ENCODE peak calls at places on chromosome 1, in seven cellular contexts. I is HCT116, G is endothelial cell of umbilical vein, J is SK-N-SH, B is H1, N is A549, P is K562. M is an unnamed sample.
A peak's percentile ranks its signal among the peaks of the same experiment; 100 is the strongest.

GRCh38 chr1:25549273-25550154 is 6.1 kb downstream of the LDLRAP1 start:
- DNase-seq in N (no peak), I (peak; percentile 75), G (peak; percentile 41), B (no peak), J (no peak), P (peak; percentile 95), M (peak; percentile 98)

GRCh38 chr1:198838022-198838342 is 199.1 kb downstream of the PTPRC start:
- DNase-seq in J (no peak), I (no peak), N (no peak), P (no peak), G (no peak), B (no peak), M (no peak)

GRCh38 chr1:151581946-151582345 is 29.9 kb upstream of the SNX27 start:
- DNase-seq in J (no peak), P (no peak), G (no peak), I (no peak), B (no peak), N (no peak), M (no peak)

GRCh38 chr1:193435771-193436170 is 249.4 kb upstream of the B3GALT2 start:
- DNase-seq in B (no peak), J (no peak), P (no peak), G (peak; percentile 19), I (no peak), N (no peak), M (no peak)

GRCh38 chr1:109877320-109877771 is 33.3 kb upstream of the CSF1 start:
- DNase-seq in G (peak; percentile 56), N (peak; percentile 86), I (no peak), P (peak; percentile 47), J (no peak), B (peak; percentile 49), M (no peak)

GRCh38 chr1:27589841-27590426 is 14.0 kb downstream of the AHDC1 start:
- DNase-seq in I (no peak), G (peak; percentile 47), J (peak; percentile 87), B (no peak), N (peak; percentile 49), P (no peak), M (no peak)

GRCh38 chr1:198199105-198199504 is 42.3 kb downstream of the NEK7 start:
- DNase-seq in J (no peak), G (no peak), N (no peak), I (no peak), P (no peak), B (no peak), M (peak; percentile 7)

GRCh38 chr1:116326486-116326885 is 46.6 kb upstream of the ATP1A1 start:
- DNase-seq in I (no peak), P (no peak), B (no peak), N (no peak), J (no peak), G (no peak), M (no peak)

GRCh38 chr1:152953761-152954160 is 6.8 kb downstream of the SPRR5 start:
- DNase-seq in G (no peak), B (no peak), I (no peak), N (no peak), J (no peak), P (no peak), M (no peak)

GRCh38 chr1:201751872-201752271 is 77.1 kb upstream of the IPO9 start:
- DNase-seq in N (no peak), I (no peak), J (no peak), B (no peak), P (no peak), G (peak; percentile 26), M (no peak)

GRCh38 chr1:58882322-58882951 is 98.6 kb upstream of the JUN start:
- DNase-seq in J (no peak), N (no peak), B (no peak), I (no peak), P (no peak), G (no peak), M (no peak)

GRCh38 chr1:176691251-176692228 is 228.6 kb downstream of the PAPPA2 start:
- DNase-seq in I (peak; percentile 47), B (peak; percentile 9), G (peak; percentile 3), P (peak; percentile 58), J (peak; percentile 35), N (peak; percentile 65), M (peak; percentile 55)

GRCh38 chr1:227731241-227731677 is 3.8 kb downstream of the JMJD4 start:
- DNase-seq in B (no peak), G (no peak), J (no peak), I (no peak), N (no peak), P (no peak), M (no peak)

GRCh38 chr1:23759277-23759676 is 16.0 kb downstream of the ELOA start:
- DNase-seq in B (no peak), N (no peak), I (no peak), G (no peak), P (no peak), J (no peak), M (no peak)

DNA sequence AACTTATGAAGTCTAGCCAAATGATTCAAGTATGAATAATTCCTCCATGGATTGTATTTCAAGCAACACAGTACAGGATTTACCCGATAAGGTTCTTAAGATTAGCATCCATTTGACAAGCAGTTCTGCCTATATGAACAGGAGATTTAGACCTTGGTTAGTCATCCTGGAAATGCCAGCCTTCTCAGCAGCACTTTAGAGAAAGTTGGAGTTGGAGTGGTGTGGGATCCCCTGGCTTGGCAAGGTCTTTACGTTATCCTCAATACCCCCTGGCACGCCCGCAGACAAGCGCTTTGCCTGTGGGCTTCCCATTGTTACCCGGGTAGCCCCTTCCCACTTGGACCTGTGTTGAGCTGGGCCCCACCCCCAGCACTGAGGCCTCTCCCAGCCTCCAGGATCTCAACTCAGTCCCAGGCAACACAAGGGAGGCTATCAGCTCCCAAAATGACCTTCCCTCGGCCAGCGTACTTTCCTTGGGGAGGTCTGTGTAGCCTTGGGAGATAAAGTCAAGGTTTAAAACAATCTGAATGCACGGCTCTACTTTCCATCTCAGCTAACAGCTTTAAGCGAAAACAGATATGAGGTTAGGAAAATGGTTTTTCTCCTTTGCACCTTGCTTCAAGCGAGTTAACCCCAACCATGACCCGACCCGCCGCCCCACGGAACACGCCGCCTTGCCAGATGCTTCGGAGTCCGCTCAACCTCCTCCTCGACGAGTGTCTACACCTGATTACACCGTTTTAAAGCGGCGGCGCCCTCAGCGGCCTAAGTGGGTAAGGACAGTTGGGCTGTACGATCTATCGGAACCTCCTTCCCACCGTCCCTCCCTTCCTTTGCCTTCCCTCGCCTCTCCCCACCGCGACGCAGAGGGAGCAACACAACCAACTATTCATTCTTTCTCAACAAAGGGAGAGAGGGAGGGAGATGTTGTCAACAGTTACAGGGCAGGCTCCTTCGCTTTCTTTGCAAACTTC is 1.2 kb downstream of the BCAR3 start:
- DNase-seq in G (peak; percentile 89), P (peak; percentile 78), B (peak; percentile 50), I (peak; percentile 76), J (peak; percentile 80), N (peak; percentile 90), M (no peak)
- TF ChIP-seq CTCF in G (peak; percentile 70), P (peak; percentile 73), B (peak; percentile 84), I (peak; percentile 58), J (peak; percentile 64), N (peak; percentile 36), M (no peak)

GRCh38 chr1:118934706-118935105 is 53.4 kb downstream of the TBX15 start:
- DNase-seq in N (no peak), P (no peak), G (no peak), I (no peak), J (no peak), B (no peak), M (no peak)
- H3K4me3 ChIP-seq in N (no peak overlapping the region), P (no peak overlapping the region), G (no peak overlapping the region), I (no peak overlapping the region), J (no peak overlapping the region), B (no peak overlapping the region), M (no peak overlapping the region)

GRCh38 chr1:183248989-183249691 is 63.1 kb downstream of the LAMC2 start:
- DNase-seq in G (peak; percentile 33), P (no peak), B (no peak), J (no peak), I (no peak), N (no peak), M (no peak)

GRCh38 chr1:183251959-183252450 is 65.9 kb downstream of the LAMC2 start:
- DNase-seq in G (no peak), I (no peak), B (no peak), J (no peak), N (no peak), P (no peak), M (no peak)

GRCh38 chr1:183247931-183248330 is 61.9 kb downstream of the LAMC2 start:
- DNase-seq in B (no peak), J (no peak), G (no peak), N (no peak), I (no peak), P (no peak), M (no peak)

GRCh38 chr1:183251101-183251958 is 65.3 kb downstream of the LAMC2 start:
- DNase-seq in B (no peak), P (no peak), G (no peak), I (no peak), N (no peak), J (no peak), M (no peak)

DNA sequence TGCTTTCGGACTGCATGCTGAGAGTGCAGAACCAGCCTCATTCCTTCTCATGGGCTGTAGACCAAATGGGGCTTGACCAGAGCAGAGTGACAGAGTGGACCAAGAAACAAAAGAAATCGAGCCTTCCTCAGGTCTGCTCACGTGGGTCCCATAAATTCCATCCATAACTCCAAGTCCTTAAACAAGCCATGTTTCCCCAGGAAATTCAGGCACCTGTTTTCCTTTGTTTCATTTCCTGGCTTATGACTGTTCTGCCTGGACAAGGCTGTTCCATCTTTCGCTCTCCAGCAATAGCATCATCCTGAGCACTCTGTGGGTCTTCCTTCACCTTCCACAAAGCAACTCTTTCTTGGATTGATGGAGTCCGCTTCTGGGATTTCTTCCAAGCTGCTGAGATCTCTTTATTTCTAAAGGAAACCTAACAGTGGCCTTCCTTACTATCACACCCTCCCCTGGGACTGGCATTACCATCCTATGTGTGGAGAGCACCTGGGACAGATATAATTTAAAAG is 63.9 kb downstream of the LAMC2 start:
- DNase-seq in I (no peak), P (no peak), N (no peak), B (no peak), J (no peak), G (no peak), M (no peak)
- TF ChIP-seq MAX in I (no peak), P (no peak), N (no peak), B (no peak), J (no peak), G (no peak), M (no peak)

DNA sequence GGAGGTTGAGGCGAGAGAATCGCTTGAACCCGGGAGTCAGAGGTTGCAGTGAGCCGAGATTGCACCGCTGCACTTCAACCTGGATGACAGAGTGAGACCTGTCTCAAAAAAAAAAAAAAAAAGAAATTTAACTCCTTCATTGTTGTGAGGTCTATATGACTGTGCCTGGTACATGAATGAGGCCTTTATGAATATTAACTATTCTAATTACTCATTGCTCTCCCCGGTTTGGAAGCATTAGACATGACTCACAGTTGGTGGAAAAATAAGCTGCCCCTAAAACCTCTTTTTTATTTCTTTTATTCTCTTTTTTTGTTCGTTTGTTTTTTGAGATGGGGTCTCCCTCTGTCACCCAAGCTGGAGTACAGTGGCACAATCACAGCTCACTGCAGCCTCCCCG is 3.3 kb downstream of the NPPB start:
- DNase-seq in N (no peak), J (no peak), I (no peak), G (no peak), B (no peak), P (no peak), M (no peak)
- TF ChIP-seq CTCF in N (no peak), J (no peak), I (no peak), G (no peak), B (no peak), P (no peak), M (no peak)

M was measured in NB4.